ENCODE peak calls at places on chromosomes 5 and 9, in five cellular contexts. D, Y, S, J and C are unnamed samples.
A peak's percentile ranks its signal among the peaks of the same experiment; 100 is the strongest.

GRCh38 chr9:3541206-3541605 is 15.4 kb upstream of the RFX3 start:
- DNase-seq in D (no peak), Y (no peak), S (no peak), J (no peak), C (no peak)

GRCh38 chr5:143435207-143435657 is 31.7 kb upstream of the NR3C1 start:
- DNase-seq in D (peak; percentile 50), Y (no peak), S (no peak), J (peak; percentile 31), C (peak; percentile 16)

GRCh38 chr9:109967651-109968331 is 187.8 kb downstream of the PALM2AKAP2 start:
- DNase-seq in D (no peak), Y (no peak), S (no peak), J (no peak), C (no peak)

GRCh38 chr9:89598926-89599325 is 5.9 kb upstream of the GADD45G start:
- DNase-seq in D (peak; percentile 14), Y (no peak), S (no peak), J (no peak), C (no peak)

GRCh38 chr5:1792842-1793266 is 6.8 kb downstream of the MRPL36 start:
- DNase-seq in D (peak; percentile 91), Y (no peak), S (peak; percentile 93), J (peak; percentile 75), C (peak; percentile 62)

GRCh38 chr5:172235132-172235780 is 41.3 kb downstream of the EFCAB9 start:
- DNase-seq in D (peak; percentile 15), Y (no peak), S (no peak), J (no peak), C (no peak)

GRCh38 chr9:109894921-109895758 is 115.1 kb downstream of the PALM2AKAP2 start:
- DNase-seq in D (peak; percentile 17), Y (no peak), S (peak; percentile 72), J (no peak), C (no peak)

GRCh38 chr5:124310453-124310852 is 436.0 kb downstream of the ZNF608 start:
- DNase-seq in D (peak; percentile 53), Y (no peak), S (no peak), J (no peak), C (no peak)

GRCh38 chr5:151284392-151284967 is 19.1 kb downstream of the SLC36A3 start:
- DNase-seq in D (no peak), Y (no peak), S (no peak), J (no peak), C (no peak)

GRCh38 chr5:44360919-44361625 is 28.1 kb downstream of the FGF10 start:
- DNase-seq in D (no peak), Y (no peak), S (no peak), J (no peak), C (no peak)

GRCh38 chr9:93896496-93897033 is 58.6 kb downstream of the BARX1 start:
- DNase-seq in D (no peak), Y (no peak), S (no peak), J (peak; percentile 9), C (peak; percentile 5)

GRCh38 chr9:134560206-134560605 is 81.4 kb upstream of the COL5A1 start:
- DNase-seq in D (no peak), Y (no peak), S (no peak), J (no peak), C (no peak)

GRCh38 chr9:22165144-22165543 is 156.0 kb upstream of the CDKN2B start:
- DNase-seq in D (peak; percentile 76), Y (no peak), S (peak; percentile 37), J (no peak), C (no peak)

GRCh38 chr5:65721050-65721774 is 697 bp downstream of the SGTB start:
- DNase-seq in D (peak; percentile 79), Y (peak; percentile 75), S (peak; percentile 76), J (peak; percentile 14), C (peak; percentile 55)

GRCh38 chr9:94780516-94780950 is 54.0 kb downstream of the AOPEP start:
- DNase-seq in D (no peak), Y (peak; percentile 66), S (no peak), J (no peak), C (no peak)

DNA sequence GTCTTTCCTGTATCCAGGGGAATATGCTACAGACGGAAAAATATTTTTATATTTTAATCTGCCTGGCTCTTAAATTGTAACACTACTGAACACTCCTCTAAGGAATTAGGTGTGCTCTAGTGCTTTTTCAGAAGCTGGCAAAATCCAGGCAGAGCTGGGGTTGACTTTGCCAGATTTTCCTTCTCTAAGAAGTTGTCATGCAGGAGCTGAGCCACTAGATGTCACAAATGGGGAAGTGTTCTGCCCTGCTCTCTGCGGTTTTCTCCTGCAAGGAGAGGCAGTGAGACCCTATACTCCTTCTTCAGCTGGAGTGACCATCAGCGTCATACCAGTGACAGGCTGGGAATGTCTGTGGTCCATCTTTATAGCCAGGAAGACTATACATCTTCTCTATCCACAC is 112.5 kb downstream of the HAPLN1 start:
- DNase-seq in D (peak; percentile 56), Y (no peak), S (peak; percentile 23), J (no peak), C (peak; percentile 7)
- TF ChIP-seq CTCF in D (peak; percentile 82), Y (no peak), S (peak; percentile 72), J (no peak), C (peak; percentile 29)

DNA sequence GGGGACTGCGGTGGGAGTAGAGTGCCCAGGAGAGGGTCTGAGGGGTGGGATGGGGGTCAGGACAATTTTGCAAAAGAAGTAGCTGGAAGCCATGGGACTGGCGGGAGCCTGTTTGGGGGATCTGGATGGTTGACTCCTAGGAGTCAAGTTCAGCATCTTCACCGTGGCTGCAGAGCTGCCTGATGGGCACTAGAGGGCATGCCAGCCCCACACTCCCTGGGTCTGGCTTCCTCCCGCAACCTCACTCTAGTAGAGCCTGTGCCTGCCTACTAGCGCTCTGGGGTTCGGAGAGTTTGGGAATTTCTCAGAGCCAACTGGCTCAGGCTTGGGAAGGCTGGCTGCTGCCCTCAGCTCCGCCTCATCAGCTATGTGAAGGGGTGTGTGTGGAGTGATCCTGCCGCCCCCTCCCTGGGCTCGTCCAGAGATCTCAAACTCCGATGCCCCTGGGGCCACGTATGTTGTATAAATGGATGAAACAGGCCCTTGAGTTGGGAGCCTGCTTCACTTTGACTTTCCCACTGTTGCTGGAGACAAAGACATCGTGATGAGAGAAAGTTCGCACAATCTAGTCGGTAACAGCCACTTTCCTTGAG is 10.8 kb downstream of the TSPAN17 start:
- DNase-seq in D (peak; percentile 61), Y (peak; percentile 80), S (peak; percentile 37), J (peak; percentile 66), C (peak; percentile 67)
- TF ChIP-seq CTCF in D (peak; percentile 88), Y (peak; percentile 87), S (peak; percentile 83), J (peak; percentile 88), C (peak; percentile 67)

DNA sequence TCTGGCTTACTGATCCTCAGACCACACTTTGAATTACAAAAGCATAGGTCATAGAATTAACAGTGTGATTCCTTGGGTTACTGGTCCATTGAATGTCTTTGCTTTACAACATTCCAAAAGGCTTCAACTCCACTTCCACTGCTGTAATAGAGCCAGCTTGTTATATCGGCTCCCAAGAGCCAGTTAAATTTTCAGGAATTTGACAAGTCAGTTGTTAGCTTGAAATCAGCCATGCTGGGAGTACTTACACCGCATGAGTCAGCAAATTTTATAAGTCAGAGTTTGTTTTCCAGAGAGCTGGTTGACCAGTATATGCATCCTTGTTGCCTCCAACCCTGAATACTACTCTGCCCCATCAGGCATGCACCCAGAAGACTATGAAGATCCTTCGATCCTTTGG is 73.1 kb downstream of the FOXB2 start:
- DNase-seq in D (peak; percentile 15), Y (no peak), S (peak; percentile 27), J (no peak), C (no peak)
- TF ChIP-seq CTCF in D (no peak), Y (no peak), S (no peak), J (no peak), C (no peak)

GRCh38 chr5:31531888-31532710 is at the start of the genes C5orf22 and DROSHA:
- DNase-seq in D (peak; percentile 96), Y (peak; percentile 96), S (peak; percentile 93), J (peak; percentile 92), C (peak; percentile 96)
- TF ChIP-seq CTCF in D (peak; percentile 5), Y (no peak), S (peak; percentile 54), J (no peak), C (no peak)

DNA sequence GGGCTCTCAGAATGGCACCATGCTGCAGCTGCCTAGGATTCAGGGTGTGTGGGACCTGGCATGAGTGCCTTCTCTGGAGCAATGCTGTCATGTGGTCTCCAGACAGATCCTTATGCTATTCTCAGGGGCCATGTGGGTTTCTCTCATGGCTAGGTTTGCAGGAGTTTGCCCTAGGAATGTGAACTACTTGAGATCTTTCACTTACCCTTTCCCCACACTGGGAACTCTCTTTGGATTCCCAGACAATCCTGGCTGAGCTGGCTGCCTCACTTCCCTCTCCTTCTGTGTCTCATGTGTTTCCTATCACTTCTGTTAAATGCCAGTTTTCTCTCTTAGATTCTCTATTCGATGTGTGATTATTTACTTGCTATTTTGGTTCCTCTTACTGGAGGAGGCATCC is 270.2 kb upstream of the RASA1 start:
- DNase-seq in D (peak; percentile 48), Y (peak; percentile 11), S (no peak), J (no peak), C (no peak)
- TF ChIP-seq CTCF in D (no peak), Y (no peak), S (no peak), J (no peak), C (no peak)